ENCODE peak calls at places on chromosome 18, in eight cellular contexts. L, T, S, Q, H, B, I and U are unnamed samples.

GRCh38 chr18:21242141-21243040 is at the start of gene GREB1L:
- DNase-seq in T (no peak), S (no peak), I (no peak), B (peak), Q (peak), H (peak), L (no peak), U (no peak)

GRCh38 chr18:23890589-23890988 is 124.0 kb upstream of the TTC39C start:
- DNase-seq in S (no peak), Q (no peak), L (no peak), H (no peak), T (no peak), I (no peak), B (no peak), U (no peak)

GRCh38 chr18:29549759-29550158 is 1372.8 kb upstream of the CDH2 start:
- DNase-seq in L (no peak), S (no peak), H (no peak), I (no peak), Q (no peak), T (no peak), B (no peak), U (no peak)

GRCh38 chr18:48428494-48429177 is 19.5 kb upstream of the ZBTB7C start:
- DNase-seq in T (no peak), B (no peak), I (no peak), L (no peak), H (no peak), S (no peak), Q (no peak), U (no peak)

GRCh38 chr18:8142932-8143331 is 466.3 kb upstream of the RAB12 start:
- DNase-seq in T (no peak), B (no peak), Q (no peak), I (no peak), L (no peak), S (no peak), H (no peak), U (no peak)

GRCh38 chr18:34976899-34977786 is 64.1 kb upstream of the MAPRE2 start:
- DNase-seq in H (peak), Q (peak), B (peak), I (peak), L (peak), S (peak), T (peak), U (peak)

GRCh38 chr18:35624140-35624539 is 42.6 kb downstream of the GALNT1 start:
- DNase-seq in H (no peak), L (no peak), Q (no peak), T (no peak), I (no peak), B (no peak), S (no peak), U (no peak)

GRCh38 chr18:45330170-45330594 is 285.1 kb upstream of the SLC14A2 start:
- DNase-seq in T (no peak), L (no peak), Q (no peak), B (no peak), S (no peak), H (no peak), I (no peak), U (no peak)

GRCh38 chr18:34222396-34223163 is 2.1 kb downstream of the NOL4 start:
- DNase-seq in Q (no peak), L (no peak), I (no peak), S (no peak), H (peak), B (peak), T (no peak), U (no peak)

GRCh38 chr18:36630917-36631316 is 197.9 kb downstream of the TPGS2 start:
- DNase-seq in B (no peak), Q (no peak), L (no peak), T (no peak), H (no peak), S (no peak), I (no peak), U (no peak)

GRCh38 chr18:73283788-73284187 is 416.0 kb upstream of the NETO1 start:
- DNase-seq in Q (no peak), H (no peak), S (no peak), T (no peak), B (no peak), L (no peak), I (no peak), U (no peak)

GRCh38 chr18:2680216-2680792 is 24.8 kb downstream of the SMCHD1 start:
- DNase-seq in S (no peak), L (no peak), H (no peak), T (no peak), Q (no peak), B (no peak), I (no peak), U (no peak)

GRCh38 chr18:723541-723940 is 11.1 kb upstream of the ENOSF1 start:
- DNase-seq in I (no peak), Q (no peak), B (no peak), H (no peak), S (no peak), L (no peak), T (no peak), U (no peak)

GRCh38 chr18:56327171-56327885 is 311.1 kb downstream of the TXNL1 start:
- DNase-seq in H (no peak), T (no peak), I (no peak), S (no peak), L (no peak), Q (no peak), B (no peak), U (no peak)

GRCh38 chr18:25743661-25744151 is 346.7 kb downstream of the SS18 start:
- DNase-seq in S (no peak), T (no peak), B (no peak), Q (no peak), L (no peak), H (no peak), I (no peak), U (no peak)

GRCh38 chr18:63138469-63139340 is 180.9 kb downstream of the BCL2 start:
- DNase-seq in S (no peak), B (no peak), L (peak), Q (peak), T (no peak), I (no peak), H (peak), U (no peak)

GRCh38 chr18:45110577-45111506 is 430.2 kb downstream of the SETBP1 start:
- DNase-seq in H (no peak), I (no peak), Q (no peak), T (no peak), S (no peak), B (no peak), L (no peak), U (no peak)

GRCh38 chr18:7605705-7606104 is 38.6 kb downstream of the PTPRM start:
- DNase-seq in T (no peak), H (no peak), B (no peak), L (no peak), I (no peak), Q (no peak), S (no peak), U (no peak)

GRCh38 chr18:25646971-25647370 is 295.0 kb upstream of the ZNF521 start:
- DNase-seq in L (no peak), B (no peak), T (no peak), Q (no peak), S (no peak), H (no peak), I (no peak), U (no peak)

GRCh38 chr18:55983433-55983832 is 395.4 kb upstream of the TCF4 start:
- DNase-seq in L (no peak), T (no peak), H (no peak), B (no peak), Q (no peak), I (no peak), S (no peak), U (no peak)

GRCh38 chr18:49062832-49063226 is 112.1 kb upstream of the SMAD7 start:
- DNase-seq in Q (no peak), H (no peak), B (no peak), L (no peak), T (no peak), S (no peak), I (no peak), U (no peak)

GRCh38 chr18:67151366-67151765 is 365.2 kb downstream of the DSEL start:
- DNase-seq in L (no peak), H (no peak), S (no peak), I (no peak), T (no peak), B (no peak), Q (no peak), U (no peak)

GRCh38 chr18:23718243-23718720 is 29.0 kb downstream of the LAMA3 start:
- DNase-seq in L (no peak), Q (no peak), S (no peak), H (no peak), T (no peak), I (no peak), B (no peak), U (peak)

GRCh38 chr18:23809411-23809810 is 120.2 kb downstream of the LAMA3 start:
- DNase-seq in H (no peak), Q (no peak), S (no peak), I (no peak), L (no peak), T (no peak), B (no peak), U (no peak)

GRCh38 chr18:62324917-62325805 is at the start of gene TNFRSF11A:
- DNase-seq in B (no peak), S (peak), L (peak), I (peak), Q (peak), H (peak), T (peak), U (no peak)

GRCh38 chr18:75238786-75239185 is 28.2 kb downstream of the TSHZ1 start:
- DNase-seq in Q (no peak), I (no peak), B (no peak), T (no peak), H (no peak), S (no peak), L (no peak), U (no peak)

GRCh38 chr18:8520266-8520665 is 89.0 kb upstream of the RAB12 start:
- DNase-seq in S (no peak), Q (no peak), B (no peak), L (no peak), T (no peak), I (no peak), H (no peak), U (no peak)

GRCh38 chr18:79634593-79634992 is 45.0 kb upstream of the CTDP1 start:
- DNase-seq in H (no peak), Q (no peak), B (no peak), L (no peak), S (no peak), I (no peak), T (no peak), U (peak)

GRCh38 chr18:57864615-57865121 is 61.6 kb upstream of the ATP8B1 start:
- DNase-seq in I (no peak), Q (no peak), B (no peak), L (no peak), H (no peak), S (no peak), T (no peak), U (no peak)

GRCh38 chr18:67199993-67200617 is 316.4 kb downstream of the DSEL start:
- DNase-seq in H (peak), T (no peak), L (peak), S (no peak), Q (peak), B (no peak), I (peak), U (no peak)

GRCh38 chr18:77086656-77087390 is 45.8 kb downstream of the MBP start:
- DNase-seq in L (no peak), Q (no peak), B (peak), T (no peak), H (no peak), S (no peak), I (no peak), U (no peak)

GRCh38 chr18:24228661-24229053 is 89.8 kb downstream of the CABYR start:
- DNase-seq in H (no peak), I (no peak), S (no peak), Q (no peak), L (no peak), T (no peak), B (no peak), U (no peak)